ENCODE peak calls at places on chromosomes 16 and 17, in six cellular contexts. M is PC-3, V is HEK293T, Q is COR-L47, Z is M059J, G is tibial artery. W is an unnamed sample.

GRCh38 chr17:32525116-32525515 is 38.3 kb downstream of the CDK5R1 start:
- DNase-seq in M (no peak), Z (peak), V (no peak), G (no peak), Q (no peak), W (peak)

GRCh38 chr16:630024-630814 is 566 bp upstream of the WFIKKN1 start:
- DNase-seq in Z (no peak), M (no peak), Q (no peak), G (no peak), V (no peak), W (no peak)

GRCh38 chr16:89842471-89843408 is 14.5 kb downstream of the SPIRE2 start:
- DNase-seq in M (peak), G (no peak), V (no peak), Z (peak), Q (no peak), W (peak)

GRCh38 chr16:58461056-58461455 is 38.9 kb upstream of the NDRG4 start:
- DNase-seq in G (no peak), Q (no peak), M (peak), Z (peak), V (no peak), W (no peak)

GRCh38 chr16:49484454-49484853 is 110.8 kb downstream of the C16orf78 start:
- DNase-seq in G (peak), Q (no peak), M (no peak), V (peak), Z (no peak), W (no peak)

GRCh38 chr17:14351493-14351892 is 50.6 kb downstream of the HS3ST3B1 start:
- DNase-seq in M (no peak), G (no peak), Q (no peak), V (no peak), Z (no peak), W (peak)

GRCh38 chr16:24736758-24737157 is 7.3 kb downstream of the TNRC6A start:
- DNase-seq in Z (peak), Q (no peak), V (no peak), G (no peak), M (no peak), W (no peak)

GRCh38 chr17:52084176-52084575 is 74.3 kb downstream of the CA10 start:
- DNase-seq in G (no peak), V (no peak), M (no peak), Q (no peak), Z (no peak), W (no peak)

GRCh38 chr16:47574091-47575054 is 113.2 kb downstream of the PHKB start:
- DNase-seq in G (no peak), Q (no peak), V (no peak), M (peak), Z (peak), W (peak)

GRCh38 chr17:50317121-50317520 is 28.8 kb upstream of the XYLT2 start:
- DNase-seq in V (no peak), G (peak), M (no peak), Z (no peak), Q (no peak), W (no peak)

GRCh38 chr16:84278968-84279367 is 15.7 kb upstream of the WFDC1 start:
- DNase-seq in Z (no peak), V (no peak), G (no peak), Q (no peak), M (no peak), W (no peak)

GRCh38 chr17:61174310-61174709 is 225.3 kb upstream of the TBX2 start:
- DNase-seq in Z (no peak), G (no peak), M (no peak), Q (no peak), V (no peak), W (no peak)

GRCh38 chr17:69547230-69547629 is 132.7 kb downstream of the MAP2K6 start:
- DNase-seq in V (no peak), Z (no peak), M (no peak), Q (no peak), G (no peak), W (no peak)

GRCh38 chr16:61921373-61921772 is 114.9 kb downstream of the CDH8 start:
- DNase-seq in M (no peak), G (no peak), Q (no peak), V (no peak), Z (no peak), W (no peak)

GRCh38 chr17:77379837-77380236 is 239.1 kb downstream of the SEC14L1 start:
- DNase-seq in M (no peak), V (no peak), Q (no peak), Z (no peak), G (peak), W (no peak)

GRCh38 chr16:86735727-86736126 is 157.4 kb downstream of the FOXL1 start:
- DNase-seq in V (no peak), Q (no peak), M (no peak), G (no peak), Z (no peak), W (no peak)

GRCh38 chr17:50681260-50682200 is 26.2 kb downstream of the ANKRD40 start:
- DNase-seq in G (peak), Z (peak), M (peak), V (peak), Q (peak), W (peak)

GRCh38 chr17:62597920-62598319 is 29.6 kb upstream of the MRC2 start:
- DNase-seq in M (no peak), Q (no peak), Z (no peak), V (no peak), G (no peak), W (peak)

GRCh38 chr16:30372725-30373124 is 1.9 kb upstream of the MYL11 start:
- DNase-seq in G (no peak), Q (no peak), Z (no peak), V (no peak), M (no peak), W (no peak)

GRCh38 chr17:58329808-58330543 is 1.4 kb upstream of the TSPOAP1 start:
- DNase-seq in V (no peak), Q (no peak), Z (no peak), G (no peak), M (no peak), W (no peak)

GRCh38 chr17:45902892-45903346 is 8.6 kb downstream of the MAPT start:
- DNase-seq in V (no peak), Q (peak), G (no peak), M (peak), Z (peak), W (no peak)

GRCh38 chr16:29972500-29972899 is 1.2 kb upstream of the TAOK2 start:
- DNase-seq in Z (no peak), V (no peak), G (peak), Q (no peak), M (no peak), W (no peak)

GRCh38 chr16:2985457-2985856 is 5.2 kb upstream of the PKMYT1 start:
- DNase-seq in V (no peak), Z (no peak), Q (no peak), M (no peak), G (no peak), W (no peak)

GRCh38 chr17:4180791-4181190 is 37.8 kb downstream of the CYB5D2 start:
- DNase-seq in G (peak), Z (no peak), Q (no peak), M (no peak), V (no peak), W (no peak)

GRCh38 chr17:75208161-75208560 is 2.7 kb downstream of the NUP85 start:
- DNase-seq in M (no peak), V (no peak), G (no peak), Q (no peak), Z (no peak), W (no peak)

GRCh38 chr16:81678326-81679095 is 100.6 kb upstream of the PLCG2 start:
- DNase-seq in M (no peak), G (no peak), V (no peak), Z (no peak), Q (no peak), W (no peak)

GRCh38 chr17:2837147-2837561 is 40.9 kb downstream of the RAP1GAP2 start:
- DNase-seq in Q (no peak), G (no peak), M (no peak), V (no peak), Z (no peak), W (no peak)

GRCh38 chr17:80724723-80725388 is 180.2 kb downstream of the RPTOR start:
- DNase-seq in G (no peak), Z (peak), V (no peak), M (peak), Q (no peak), W (peak)

GRCh38 chr17:47286198-47286914 is 32.7 kb downstream of the ITGB3 start:
- DNase-seq in Q (no peak), Z (no peak), G (no peak), V (no peak), M (no peak), W (no peak)

GRCh38 chr16:84054271-84054670 is 11.7 kb upstream of the SLC38A8 start:
- DNase-seq in V (no peak), G (peak), Q (no peak), M (no peak), Z (no peak), W (no peak)

GRCh38 chr17:1237471-1237870 is 32.8 kb upstream of the BHLHA9 start:
- DNase-seq in Q (no peak), Z (no peak), G (no peak), V (no peak), M (no peak), W (no peak)

GRCh38 chr17:45438931-45439610 is 6.4 kb upstream of the ARHGAP27 start:
- DNase-seq in V (no peak), Q (no peak), M (peak), G (no peak), Z (no peak), W (no peak)

GRCh38 chr16:54657709-54658102 is 273.0 kb upstream of the IRX5 start:
- DNase-seq in Z (no peak), G (no peak), V (no peak), Q (no peak), M (no peak), W (no peak)

GRCh38 chr17:48484256-48484655 is 46.6 kb downstream of the HOXB1 start:
- DNase-seq in Z (peak), V (no peak), Q (no peak), G (no peak), M (peak), W (peak)

GRCh38 chr17:47209499-47209898 is 351 bp downstream of the MYL4 start:
- DNase-seq in M (no peak), V (no peak), Q (no peak), G (no peak), Z (no peak), W (no peak)

GRCh38 chr16:4935231-4935855 is 1.6 kb downstream of the PPL start:
- DNase-seq in V (no peak), G (peak), Z (no peak), Q (no peak), M (no peak), W (peak)

GRCh38 chr16:3963203-3963602 is 82.7 kb upstream of the CREBBP start:
- DNase-seq in G (peak), Z (no peak), Q (no peak), V (no peak), M (no peak), W (no peak)

W was measured in EL.